ENCODE peak calls at places on chromosomes 5 and 9, in six cellular contexts. L, X, E, O, S and R are unnamed samples.
A peak's percentile ranks its signal among the peaks of the same experiment; 100 is the strongest.

GRCh38 chr9:108043585-108043984 is 554.0 kb upstream of the KLF4 start:
- DNase-seq in L (no peak), X (no peak), E (peak; percentile 31), O (no peak), S (no peak), R (no peak)

GRCh38 chr9:76441551-76442322 is 17.2 kb upstream of the GCNT1 start:
- DNase-seq in L (peak; percentile 38), X (no peak), E (peak; percentile 88), O (no peak), S (peak; percentile 92), R (peak; percentile 78)

GRCh38 chr5:172479034-172479783 is 24.9 kb upstream of the SH3PXD2B start:
- DNase-seq in L (peak; percentile 93), X (peak; percentile 53), E (peak; percentile 89), O (peak; percentile 92), S (peak; percentile 88), R (peak; percentile 85)

GRCh38 chr9:108150736-108151135 is 661.2 kb upstream of the KLF4 start:
- DNase-seq in L (peak; percentile 92), X (no peak), E (peak; percentile 79), O (no peak), S (peak; percentile 31), R (no peak)

GRCh38 chr9:77016526-77017504 is 2.6 kb upstream of the FOXB2 start:
- DNase-seq in L (no peak), X (no peak), E (no peak), O (no peak), S (no peak), R (no peak)

GRCh38 chr9:115015018-115015635 is 84.7 kb upstream of the TNFSF8 start:
- DNase-seq in L (peak; percentile 77), X (no peak), E (peak; percentile 76), O (peak; percentile 64), S (peak; percentile 64), R (peak; percentile 15)

GRCh38 chr9:92482336-92482735 is at the start of gene ASPN:
- DNase-seq in L (peak; percentile 79), X (no peak), E (peak; percentile 83), O (no peak), S (peak; percentile 71), R (no peak)

GRCh38 chr9:116951588-116952433 is 264.7 kb downstream of the TRIM32 start:
- DNase-seq in L (peak; percentile 10), X (no peak), E (peak; percentile 55), O (peak; percentile 16), S (peak; percentile 98), R (peak; percentile 72)

GRCh38 chr9:104906441-104907277 is 21.3 kb downstream of the ABCA1 start:
- DNase-seq in L (peak; percentile 74), X (no peak), E (peak; percentile 98), O (no peak), S (peak; percentile 81), R (no peak)

GRCh38 chr9:136901516-136902258 is 15.4 kb downstream of the TRAF2 start:
- DNase-seq in L (peak; percentile 33), X (peak; percentile 73), E (peak; percentile 41), O (peak; percentile 92), S (peak; percentile 45), R (no peak)

GRCh38 chr9:130149654-130150286 is 22.4 kb upstream of the NCS1 start:
- DNase-seq in L (no peak), X (no peak), E (no peak), O (no peak), S (no peak), R (no peak)

GRCh38 chr5:157948738-157949410 is 89.9 kb upstream of the CLINT1 start:
- DNase-seq in L (peak; percentile 94), X (peak; percentile 80), E (peak; percentile 90), O (peak; percentile 92), S (peak; percentile 90), R (peak; percentile 86)

GRCh38 chr9:88993327-88993726 is 2.1 kb downstream of the S1PR3 start:
- DNase-seq in L (peak; percentile 58), X (no peak), E (no peak), O (no peak), S (peak; percentile 38), R (no peak)
- H3K4me3 ChIP-seq in L (peak overlapping the region; percentile 89), X (no peak overlapping the region), E (peak overlapping the region; percentile 97), O (peak overlapping the region; percentile 84), S (peak overlapping the region; percentile 9), R (no peak overlapping the region)

GRCh38 chr9:36136894-36137391 is 410 bp downstream of the GLIPR2 start:
- DNase-seq in L (no peak), X (peak; percentile 36), E (no peak), O (no peak), S (no peak), R (no peak)

GRCh38 chr9:36137392-36138004 is 965 bp downstream of the GLIPR2 start:
- DNase-seq in L (peak; percentile 25), X (no peak), E (peak; percentile 33), O (no peak), S (peak; percentile 38), R (no peak)

GRCh38 chr9:36134761-36135505 is 1.6 kb upstream of the GLIPR2 start:
- DNase-seq in L (no peak), X (no peak), E (no peak), O (no peak), S (no peak), R (no peak)

GRCh38 chr9:36136277-36136893 is at the start of gene GLIPR2:
- DNase-seq in L (peak; percentile 70), X (peak; percentile 75), E (peak; percentile 47), O (peak; percentile 49), S (peak; percentile 65), R (no peak)

DNA sequence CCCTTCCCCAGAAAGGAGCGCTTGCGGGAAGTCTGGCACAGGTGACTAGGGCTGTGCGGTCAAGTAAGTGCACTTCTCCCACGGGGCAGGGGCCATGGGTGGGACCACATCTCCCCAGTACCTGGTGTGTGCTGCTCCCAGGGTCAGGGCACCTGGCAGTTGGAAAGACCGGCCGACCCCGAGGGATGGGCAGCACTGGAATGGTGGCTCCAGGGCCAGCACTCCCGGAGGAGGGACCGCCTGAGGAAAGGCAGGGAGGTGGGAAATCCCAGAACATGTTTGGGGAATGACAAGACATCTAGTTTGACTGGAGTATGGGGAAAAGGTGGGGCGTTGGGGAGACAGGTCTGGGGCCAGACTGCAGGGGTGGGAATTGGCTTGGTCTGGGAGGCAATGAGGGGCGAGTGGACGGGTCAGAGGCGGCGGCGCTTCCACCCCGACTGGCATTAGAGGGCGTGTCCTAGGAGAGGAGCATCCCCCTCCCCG is 699 bp upstream of the GLIPR2 start:
- DNase-seq in L (no peak), X (no peak), E (no peak), O (no peak), S (no peak), R (no peak)
- TF ChIP-seq CTCF in L (no peak), X (no peak), E (no peak), O (no peak), S (no peak), R (no peak)

DNA sequence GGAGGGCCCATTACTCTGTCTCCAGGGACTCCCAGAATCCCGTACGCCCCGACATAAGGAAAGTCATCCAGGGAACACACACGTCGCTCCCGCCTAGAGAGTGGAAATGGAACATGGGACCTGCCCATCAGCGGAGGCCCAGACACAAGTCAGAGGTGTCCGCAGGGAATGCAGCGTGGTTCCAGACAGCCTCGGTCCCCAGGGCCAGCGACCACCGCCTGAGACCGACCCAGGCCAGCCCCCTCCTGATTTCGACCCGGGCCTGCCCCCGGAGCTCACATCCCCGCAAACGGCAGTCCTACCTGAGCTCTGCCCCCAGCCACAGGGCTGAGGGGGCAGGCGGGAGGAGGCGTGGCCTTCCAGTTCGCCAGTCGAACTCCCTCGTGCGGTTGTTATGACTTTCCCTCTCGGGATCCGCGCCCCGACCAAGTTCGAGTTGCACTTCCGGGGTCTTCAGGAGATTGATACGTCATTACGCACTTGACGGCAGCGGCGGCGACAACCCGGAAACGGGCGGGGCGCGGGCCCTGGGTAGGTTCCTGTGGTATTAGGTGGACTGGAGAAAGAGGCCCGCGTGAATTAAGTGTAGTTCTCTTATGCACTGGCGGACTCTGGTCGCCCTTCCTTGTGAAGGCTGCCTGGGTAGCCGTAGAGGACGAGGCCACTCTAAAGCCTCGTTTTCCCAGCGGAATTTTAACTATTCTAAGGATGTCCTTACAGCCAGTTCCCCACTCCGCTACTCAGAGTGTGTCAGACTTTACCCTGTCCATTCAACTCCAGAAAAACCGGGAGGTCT is 370.0 kb upstream of the POU5F2 start:
- DNase-seq in L (peak; percentile 97), X (peak; percentile 93), E (peak; percentile 95), O (peak; percentile 98), S (peak; percentile 95), R (peak; percentile 94)
- H3K4me3 ChIP-seq in L (peak overlapping the region; percentile 91), X (peak overlapping the region; percentile 90), E (peak overlapping the region; percentile 77), O (peak overlapping the region; percentile 60), S (peak overlapping the region; percentile 92), R (peak overlapping the region; percentile 80)

GRCh38 chr5:111697881-111698757 is 58.9 kb downstream of the NREP start:
- DNase-seq in L (peak; percentile 47), X (no peak), E (peak; percentile 73), O (peak; percentile 33), S (peak; percentile 42), R (no peak)
- TF ChIP-seq CTCF in L (peak; percentile 21), X (no peak), E (peak; percentile 58), O (no peak), S (peak; percentile 39), R (peak; percentile 50)

GRCh38 chr9:14203366-14204056 is 110.4 kb downstream of the NFIB start:
- DNase-seq in L (peak; percentile 62), X (no peak), E (peak; percentile 45), O (no peak), S (no peak), R (no peak)

GRCh38 chr9:14193338-14193980 is 120.5 kb downstream of the NFIB start:
- DNase-seq in L (peak; percentile 68), X (no peak), E (no peak), O (no peak), S (no peak), R (no peak)

GRCh38 chr9:14198049-14198448 is 115.9 kb downstream of the NFIB start:
- DNase-seq in L (peak; percentile 42), X (no peak), E (peak; percentile 70), O (no peak), S (no peak), R (no peak)

GRCh38 chr9:14197459-14197858 is 116.5 kb downstream of the NFIB start:
- DNase-seq in L (no peak), X (no peak), E (no peak), O (no peak), S (no peak), R (no peak)

GRCh38 chr9:14198544-14199510 is 115.1 kb downstream of the NFIB start:
- DNase-seq in L (peak; percentile 66), X (no peak), E (peak; percentile 79), O (no peak), S (no peak), R (peak; percentile 77)
- H3K4me3 ChIP-seq in L (no peak overlapping the region), X (no peak overlapping the region), E (no peak overlapping the region), O (no peak overlapping the region), S (no peak overlapping the region), R (no peak overlapping the region)

GRCh38 chr9:96441798-96442445 is 8.0 kb upstream of the HABP4 start:
- DNase-seq in L (peak; percentile 57), X (no peak), E (peak; percentile 55), O (peak; percentile 56), S (peak; percentile 23), R (no peak)
- TF ChIP-seq CTCF in L (peak; percentile 49), X (no peak), E (peak; percentile 59), O (peak; percentile 50), S (peak; percentile 44), R (peak; percentile 22)

GRCh38 chr5:56668996-56669395 is 146.4 kb upstream of the MAP3K1 start:
- DNase-seq in L (no peak), X (no peak), E (no peak), O (no peak), S (no peak), R (no peak)
- H3K4me3 ChIP-seq in L (no peak overlapping the region), X (no peak overlapping the region), E (no peak overlapping the region), O (no peak overlapping the region), S (no peak overlapping the region), R (no peak overlapping the region)

GRCh38 chr5:136802382-136802781 is 437.0 kb upstream of the TRPC7 start:
- DNase-seq in L (peak; percentile 56), X (no peak), E (peak; percentile 54), O (peak; percentile 24), S (peak; percentile 5), R (peak; percentile 20)
- TF ChIP-seq CTCF in L (peak; percentile 26), X (no peak), E (peak; percentile 33), O (peak; percentile 51), S (peak; percentile 41), R (peak; percentile 46)